ENCODE peak calls at places on chromosome 1, in six cellular contexts. L is heart left ventricle; B is choroid plexus epithelial cell; A is astrocyte of the spinal cord; K is CD8-positive, alpha-beta T cell; D is right atrium auricular region. I is an unnamed sample.

GRCh38 chr1:184947497-184948256 is 26.6 kb downstream of the NIBAN1 start:
- DNase-seq in L (no peak), B (no peak), A (no peak), K (no peak), D (no peak), I (no peak)

GRCh38 chr1:9687876-9688582 is 36.5 kb downstream of the PIK3CD start:
- DNase-seq in L (no peak), B (peak; percentile 40), A (peak; percentile 31), K (no peak), D (no peak), I (peak; percentile 22)

GRCh38 chr1:27594542-27595510 is 9.1 kb downstream of the AHDC1 start:
- DNase-seq in L (no peak), B (no peak), A (no peak), K (peak; percentile 20), D (no peak), I (no peak)

GRCh38 chr1:9289090-9289534 is 3.6 kb upstream of the SPSB1 start:
- DNase-seq in L (peak; percentile 62), B (peak; percentile 80), A (peak; percentile 73), K (peak; percentile 90), D (peak; percentile 90), I (peak; percentile 83)

GRCh38 chr1:90718411-90719320 is 1.6 kb upstream of the BARHL2 start:
- DNase-seq in L (no peak), B (no peak), A (no peak), K (no peak), D (no peak), I (no peak)

GRCh38 chr1:185325413-185325812 is 8.4 kb upstream of the IVNS1ABP start:
- DNase-seq in L (no peak), B (no peak), A (no peak), K (no peak), D (no peak), I (no peak)

GRCh38 chr1:220239945-220240344 is 32.3 kb downstream of the RAB3GAP2 start:
- DNase-seq in L (no peak), B (no peak), A (no peak), K (no peak), D (no peak), I (peak; percentile 11)

GRCh38 chr1:234943801-234944402 is 184.7 kb downstream of the TOMM20 start:
- DNase-seq in L (no peak), B (no peak), A (no peak), K (no peak), D (no peak), I (no peak)

GRCh38 chr1:229105109-229105508 is 165.8 kb upstream of the RAB4A start:
- DNase-seq in L (no peak), B (no peak), A (no peak), K (no peak), D (no peak), I (no peak)

GRCh38 chr1:42993631-42994121 is 35.0 kb upstream of the SLC2A1 start:
- DNase-seq in L (peak; percentile 41), B (no peak), A (no peak), K (no peak), D (no peak), I (no peak)

GRCh38 chr1:55695553-55695952 is 480.4 kb upstream of the USP24 start:
- DNase-seq in L (no peak), B (no peak), A (no peak), K (no peak), D (no peak), I (peak; percentile 54)

GRCh38 chr1:189524501-189524900 is 953.2 kb downstream of the BRINP3 start:
- DNase-seq in L (no peak), B (peak; percentile 70), A (no peak), K (no peak), D (no peak), I (peak; percentile 11)

GRCh38 chr1:241706967-241707366 is 54.9 kb downstream of the WDR64 start:
- DNase-seq in L (no peak), B (no peak), A (peak; percentile 38), K (peak; percentile 47), D (no peak), I (peak; percentile 74)

GRCh38 chr1:14129009-14129408 is 429.0 kb downstream of the PRDM2 start:
- DNase-seq in L (no peak), B (no peak), A (no peak), K (no peak), D (no peak), I (no peak)

GRCh38 chr1:143720087-143721023 is 251.4 kb downstream of the FAM72C start:
- DNase-seq in L (peak; percentile 21), B (no peak), A (no peak), K (no peak), D (no peak), I (peak; percentile 21)

GRCh38 chr1:108511764-108512163 is 48.1 kb upstream of the EEIG2 start:
- DNase-seq in L (no peak), B (no peak), A (no peak), K (no peak), D (no peak), I (no peak)

GRCh38 chr1:204113900-204114299 is 37.9 kb downstream of the ETNK2 start:
- DNase-seq in L (no peak), B (peak; percentile 22), A (no peak), K (no peak), D (no peak), I (peak; percentile 51)

GRCh38 chr1:8412183-8412831 is 94.4 kb downstream of the SLC45A1 start:
- DNase-seq in L (no peak), B (peak; percentile 96), A (peak; percentile 89), K (no peak), D (peak; percentile 76), I (peak; percentile 93)

GRCh38 chr1:22628698-22629444 is 7.6 kb upstream of the C1QA start:
- DNase-seq in L (no peak), B (no peak), A (no peak), K (no peak), D (no peak), I (no peak)

GRCh38 chr1:244234009-244234643 is 183.0 kb downstream of the ZBTB18 start:
- DNase-seq in L (no peak), B (no peak), A (no peak), K (no peak), D (no peak), I (no peak)
- TF ChIP-seq CTCF in L (no peak), B (no peak), A (no peak), K (no peak), D (no peak), I (no peak)

DNA sequence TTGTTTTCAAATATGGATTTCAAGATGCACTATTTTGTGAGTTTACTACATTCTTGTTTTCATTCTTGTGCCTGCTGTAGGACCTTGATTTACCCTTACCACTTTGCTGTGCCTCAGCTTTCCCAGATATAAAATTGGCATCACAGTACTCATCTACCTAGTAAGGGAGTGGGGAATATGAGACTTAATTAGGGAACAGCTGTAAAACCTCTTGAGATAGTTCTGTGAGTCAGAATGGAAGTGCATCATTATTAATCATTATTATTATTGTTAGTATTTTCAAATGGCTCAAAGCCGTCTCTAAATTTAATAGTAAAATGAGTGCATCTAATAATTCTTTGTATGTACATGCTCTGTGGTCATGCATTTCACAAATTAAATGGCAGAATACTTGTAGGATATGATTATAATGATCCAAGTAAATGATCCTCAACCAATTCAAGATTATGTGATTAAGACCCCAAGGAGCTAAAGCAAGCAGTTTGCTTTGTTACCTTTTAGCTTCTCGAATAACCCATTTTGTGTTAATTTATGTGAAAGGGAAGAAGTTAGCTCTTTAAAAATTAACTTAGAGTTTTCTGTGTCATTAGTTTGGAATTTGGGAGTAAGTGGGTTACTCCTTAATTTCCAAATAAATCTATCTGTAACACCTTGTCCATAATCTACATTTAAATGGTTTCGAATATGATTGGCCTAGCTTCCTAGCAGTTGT is 155.5 kb downstream of the NFIA start:
- DNase-seq in L (no peak), B (no peak), A (no peak), K (no peak), D (no peak), I (no peak)
- H3K4me3 ChIP-seq in L (no peak overlapping the region), B (no peak overlapping the region), A (no peak overlapping the region), K (no peak overlapping the region), D (no peak overlapping the region), I (no peak overlapping the region)

GRCh38 chr1:240073097-240073496 is 18.6 kb upstream of the FMN2 start:
- DNase-seq in L (no peak), B (no peak), A (no peak), K (no peak), D (no peak), I (no peak)
- TF ChIP-seq CTCF in L (no peak), B (no peak), A (no peak), K (no peak), D (no peak), I (no peak)

GRCh38 chr1:98661544-98662353 is at the start of gene SNX7:
- DNase-seq in L (peak; percentile 88), B (peak; percentile 75), A (peak; percentile 79), K (no peak), D (peak; percentile 69), I (peak; percentile 68)

GRCh38 chr1:98659879-98660278 is 1.6 kb upstream of the SNX7 start:
- DNase-seq in L (no peak), B (no peak), A (no peak), K (no peak), D (no peak), I (no peak)

GRCh38 chr1:98660941-98661543 is 479 bp upstream of the SNX7 start:
- DNase-seq in L (no peak), B (peak; percentile 19), A (peak; percentile 31), K (no peak), D (no peak), I (peak; percentile 26)

DNA sequence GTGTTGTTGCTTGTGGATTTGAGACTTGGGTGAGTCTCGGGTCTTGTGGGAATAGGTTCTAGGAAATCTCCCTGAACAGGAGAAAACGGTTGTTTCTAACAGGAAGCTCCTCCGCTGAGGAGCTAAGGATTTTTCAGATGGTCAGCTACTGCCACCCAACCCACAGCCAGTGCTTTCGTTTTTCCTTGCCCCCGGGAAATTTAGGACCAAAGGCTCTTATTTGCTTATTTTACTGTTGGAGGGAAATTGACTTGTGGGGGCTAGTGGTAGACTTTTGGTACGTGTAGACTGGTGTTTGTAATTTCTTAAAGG is 789 bp downstream of the SNX7 start:
- DNase-seq in L (no peak), B (no peak), A (no peak), K (no peak), D (no peak), I (peak; percentile 59)
- H3K4me3 ChIP-seq in L (peak overlapping the region; percentile 88), B (peak overlapping the region; percentile 82), A (peak overlapping the region; percentile 79), K (peak overlapping the region; percentile 48), D (peak overlapping the region; percentile 65), I (peak overlapping the region; percentile 84)

GRCh38 chr1:46996659-46997281 is 26.7 kb upstream of the CYP4X1 start:
- DNase-seq in L (no peak), B (no peak), A (no peak), K (no peak), D (no peak), I (no peak)

DNA sequence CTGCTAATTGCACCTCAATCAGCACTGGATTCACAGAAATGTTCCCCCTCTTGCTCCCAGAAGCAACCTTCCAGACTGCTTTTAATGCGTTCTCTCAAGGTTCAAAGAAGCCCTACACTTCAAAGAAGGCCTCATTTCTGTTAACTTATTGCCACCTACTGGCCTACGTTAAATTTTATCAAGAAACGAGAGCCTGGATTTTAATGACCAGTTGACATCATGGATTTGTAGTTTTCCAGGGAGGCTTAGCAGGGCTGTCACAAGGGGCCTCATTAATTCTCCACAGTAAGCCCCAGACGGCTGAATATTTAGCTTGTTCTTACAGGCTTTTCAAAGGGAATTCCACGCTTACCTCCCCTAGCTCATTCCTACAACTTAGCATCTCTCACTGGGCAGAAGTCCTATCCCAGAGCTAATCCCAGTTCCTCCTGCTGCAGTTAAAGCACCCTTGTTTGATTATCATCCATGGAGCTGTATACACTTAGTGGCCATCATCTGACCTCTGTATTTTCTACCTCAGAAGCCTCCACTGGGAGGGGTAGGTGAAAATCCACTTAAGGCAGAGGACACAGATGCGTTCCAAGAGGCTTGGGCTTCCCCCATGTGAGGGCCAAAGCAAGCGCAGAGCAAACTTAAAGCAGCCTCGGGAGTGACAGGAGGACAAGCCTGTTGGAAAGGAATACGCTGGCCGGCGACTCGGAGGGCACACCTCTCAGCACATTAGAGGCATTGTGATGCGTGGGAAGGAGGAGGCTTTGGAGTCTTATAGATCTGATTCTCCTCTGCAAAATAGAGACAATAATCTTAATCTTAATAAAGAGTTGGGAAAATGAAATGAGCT is 32.2 kb upstream of the CYP4X1 start:
- DNase-seq in L (no peak), B (peak; percentile 41), A (peak; percentile 5), K (no peak), D (no peak), I (peak; percentile 12)
- TF ChIP-seq CTCF in L (peak; percentile 24), B (peak; percentile 35), A (no peak), K (no peak), D (no peak), I (no peak)

I was measured in cardiac fibroblast.